ENCODE peak calls at places on chromosomes 13 and 19, in five cellular contexts. I is A549, B is K562, S is HepG2, G is GM12878. T is an unnamed sample.

GRCh38 chr13:44271915-44272341 is 101.7 kb upstream of the SERP2 start:
- DNase-seq in I (no peak), B (no peak), S (no peak), G (no peak), T (no peak)

GRCh38 chr19:6042776-6043726 is 65.1 kb upstream of the RANBP3 start:
- DNase-seq in I (no peak), B (no peak), S (no peak), G (no peak), T (no peak)

GRCh38 chr13:22063416-22064124 is 392.7 kb downstream of the FGF9 start:
- DNase-seq in I (no peak), B (no peak), S (no peak), G (no peak), T (no peak)

GRCh38 chr13:111005364-111005763 is 90.5 kb upstream of the ANKRD10 start:
- DNase-seq in I (peak; percentile 31), B (peak; percentile 26), S (no peak), G (no peak), T (no peak)

GRCh38 chr13:34420975-34421719 is 520.9 kb upstream of the NBEA start:
- DNase-seq in I (no peak), B (no peak), S (no peak), G (no peak), T (no peak)

GRCh38 chr13:99086869-99087129 is 108.9 kb upstream of the DOCK9 start:
- DNase-seq in I (no peak), B (no peak), S (no peak), G (no peak), T (no peak)

GRCh38 chr13:51305558-51305957 is 33.9 kb upstream of the SERPINE3 start:
- DNase-seq in I (no peak), B (no peak), S (no peak), G (no peak), T (no peak)

GRCh38 chr19:8245869-8246835 is 37.0 kb downstream of the CERS4 start:
- DNase-seq in I (no peak), B (no peak), S (peak; percentile 97), G (no peak), T (no peak)

GRCh38 chr13:49814551-49815270 is 22.2 kb upstream of the KPNA3 start:
- DNase-seq in I (no peak), B (no peak), S (peak; percentile 41), G (no peak), T (no peak)

GRCh38 chr19:13066933-13067831 is 35.5 kb downstream of the LYL1 start:
- DNase-seq in I (no peak), B (no peak), S (no peak), G (no peak), T (no peak)

GRCh38 chr19:5434970-5435641 is 20.1 kb upstream of the ZNRF4 start:
- DNase-seq in I (peak; percentile 74), B (peak; percentile 79), S (peak; percentile 42), G (no peak), T (no peak)

GRCh38 chr13:24036115-24036514 is 124.4 kb upstream of the SPATA13 start:
- DNase-seq in I (no peak), B (no peak), S (no peak), G (no peak), T (no peak)
- H3K4me2 ChIP-seq in I (no peak overlapping the region), B (no peak overlapping the region), S (no peak overlapping the region), G (no peak overlapping the region), T (no peak overlapping the region)

GRCh38 chr19:53945441-53945840 is 17.3 kb upstream of the CACNG8 start:
- DNase-seq in I (peak; percentile 86), B (peak; percentile 14), S (no peak), G (no peak), T (peak; percentile 58)
- TF ChIP-seq KDM1A in I (no peak), B (no peak), S (no peak), G (no peak), T (no peak)

GRCh38 chr13:113049521-113049941 is 56.1 kb upstream of the F7 start:
- DNase-seq in I (no peak), B (no peak), S (no peak), G (no peak), T (no peak)
- H3K4me2 ChIP-seq in I (no peak overlapping the region), B (no peak overlapping the region), S (no peak overlapping the region), G (no peak overlapping the region), T (no peak overlapping the region)

DNA sequence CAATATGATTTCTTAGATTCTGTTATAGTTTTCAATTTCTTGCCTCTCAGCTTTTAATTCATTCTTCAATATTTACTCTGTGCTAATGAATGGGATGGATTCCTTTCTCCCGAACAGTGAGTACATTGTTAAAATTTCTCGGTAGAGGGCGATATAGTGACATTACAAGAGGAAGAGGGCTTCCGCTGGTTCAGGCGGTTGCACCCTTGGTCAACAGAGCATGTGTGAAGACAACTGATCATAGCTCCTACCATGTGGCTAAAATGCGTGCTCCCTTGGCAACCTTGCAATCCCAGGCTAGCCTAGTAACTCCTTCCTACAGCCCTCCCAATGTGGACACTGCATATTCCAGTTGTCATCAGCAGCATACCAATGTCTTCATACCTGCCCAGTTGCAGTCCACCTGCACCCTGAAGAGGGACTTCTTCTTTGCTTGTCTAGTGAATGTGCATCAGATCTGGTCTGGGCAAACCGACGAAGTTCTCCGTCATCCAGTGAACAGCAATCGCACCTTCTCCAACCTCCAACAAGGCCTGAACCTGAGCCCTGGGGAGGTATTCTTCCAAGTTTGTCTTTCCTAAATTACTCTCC is 653.0 kb upstream of the GPC6 start:
- DNase-seq in I (peak; percentile 12), B (peak; percentile 37), S (peak; percentile 44), G (no peak), T (peak; percentile 48)
- TF ChIP-seq KDM1A in I (no peak), B (no peak), S (no peak), G (no peak), T (no peak)

GRCh38 chr19:58515259-58515658 is 3.5 kb upstream of the SLC27A5 start:
- DNase-seq in I (no peak), B (no peak), S (no peak), G (no peak), T (no peak)
- H3K4me2 ChIP-seq in I (no peak overlapping the region), B (no peak overlapping the region), S (no peak overlapping the region), G (peak overlapping the region; percentile 44), T (peak overlapping the region; percentile 36)

GRCh38 chr19:47615714-47616113 is 6.8 kb downstream of the BICRA start:
- DNase-seq in I (no peak), B (no peak), S (no peak), G (no peak), T (no peak)

GRCh38 chr19:47615230-47615629 is 6.3 kb downstream of the BICRA start:
- DNase-seq in I (no peak), B (no peak), S (no peak), G (no peak), T (no peak)

GRCh38 chr19:47614559-47614958 is 5.6 kb downstream of the BICRA start:
- DNase-seq in I (no peak), B (no peak), S (no peak), G (no peak), T (no peak)

GRCh38 chr19:47619763-47620162 is 10.8 kb downstream of the BICRA start:
- DNase-seq in I (no peak), B (peak; percentile 56), S (peak; percentile 58), G (no peak), T (no peak)

DNA sequence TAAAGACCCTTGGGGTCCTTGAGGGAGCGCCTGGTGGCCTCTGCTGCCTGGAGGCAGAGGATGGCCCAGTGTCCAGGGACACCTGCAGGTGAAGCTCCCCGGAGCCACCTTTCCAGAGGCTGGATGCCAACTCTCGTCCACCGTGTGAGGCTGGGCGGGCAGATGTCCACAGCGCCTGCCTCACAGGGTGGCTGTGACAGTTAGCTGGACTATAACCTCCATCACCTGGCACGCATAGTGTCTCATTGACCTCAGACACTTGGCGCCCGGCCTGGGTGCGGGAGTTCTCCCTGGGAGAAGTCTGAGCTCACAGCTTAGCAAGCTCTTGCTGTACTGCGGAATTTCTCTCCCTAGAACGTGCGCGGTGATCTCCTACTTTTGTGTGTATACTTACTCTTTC is 9.8 kb downstream of the BICRA start:
- DNase-seq in I (no peak), B (no peak), S (no peak), G (no peak), T (no peak)
- TF ChIP-seq KDM1A in I (no peak), B (no peak), S (no peak), G (no peak), T (no peak)

DNA sequence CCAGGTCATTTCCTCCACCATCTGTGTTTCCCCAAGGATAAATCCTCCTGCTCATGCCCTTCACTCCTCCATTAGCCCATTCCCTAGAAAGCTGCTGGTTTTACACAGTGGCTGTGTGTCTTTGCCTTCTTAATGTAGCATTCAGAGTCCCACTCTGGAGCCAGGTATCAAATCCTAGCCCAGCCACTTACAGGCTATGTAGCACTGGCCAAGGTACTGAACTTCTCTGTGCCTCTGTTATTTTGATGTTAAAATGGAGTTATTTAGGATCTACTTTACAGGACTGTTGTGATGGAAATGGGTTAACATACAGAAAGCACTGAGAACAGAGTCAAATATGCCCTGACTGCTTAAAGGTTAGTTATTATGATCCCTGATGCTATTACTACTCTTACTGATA is 1.5 kb upstream of the ZSCAN4 start:
- DNase-seq in I (no peak), B (no peak), S (no peak), G (no peak), T (no peak)
- H3K4me2 ChIP-seq in I (no peak overlapping the region), B (no peak overlapping the region), S (no peak overlapping the region), G (no peak overlapping the region), T (no peak overlapping the region)